ENCODE peak calls at places on chromosomes 11 and 22, in four cellular contexts. D is fibroblast of the aortic adventitia, F is A549, Z is HFF-Myc. B is an unnamed sample.

GRCh38 chr11:79165908-79166307 is 274.9 kb downstream of the TENM4 start:
- DNase-seq in D (no peak), F (no peak), Z (no peak), B (no peak)

GRCh38 chr22:49959782-49960158 is 802 bp upstream of the PIM3 start:
- DNase-seq in D (no peak), F (peak), Z (no peak), B (peak)

GRCh38 chr22:17692841-17693240 is 54.3 kb downstream of the BCL2L13 start:
- DNase-seq in D (no peak), F (no peak), Z (no peak), B (no peak)

GRCh38 chr11:104320091-104320490 is 156.1 kb upstream of the PDGFD start:
- DNase-seq in D (peak), F (no peak), Z (no peak), B (no peak)

GRCh38 chr22:17576475-17576874 is 13.2 kb downstream of the SLC25A18 start:
- DNase-seq in D (peak), F (no peak), Z (peak), B (peak)

GRCh38 chr11:126604461-126604860 is 249.0 kb downstream of the ST3GAL4 start:
- DNase-seq in D (no peak), F (no peak), Z (no peak), B (no peak)

GRCh38 chr11:84243629-84244263 is 957.6 kb upstream of the CCDC90B start:
- DNase-seq in D (no peak), F (no peak), Z (no peak), B (no peak)

GRCh38 chr22:37716708-37717107 is 19.9 kb downstream of the TRIOBP start:
- DNase-seq in D (no peak), F (no peak), Z (no peak), B (no peak)

GRCh38 chr22:50481440-50482106 is at the start of gene ADM2:
- DNase-seq in D (peak), F (no peak), Z (no peak), B (peak)

GRCh38 chr11:61108847-61109585 is 6.7 kb downstream of the CD5 start:
- DNase-seq in D (no peak), F (no peak), Z (no peak), B (no peak)

GRCh38 chr22:19085233-19086043 is 36.8 kb downstream of the DGCR2 start:
- DNase-seq in D (peak), F (peak), Z (no peak), B (peak)

GRCh38 chr11:81869337-81870065 is 864.2 kb downstream of the FAM181B start:
- DNase-seq in D (no peak), F (no peak), Z (no peak), B (no peak)

GRCh38 chr11:81870066-81870412 is 863.6 kb downstream of the FAM181B start:
- DNase-seq in D (no peak), F (no peak), Z (no peak), B (no peak)

GRCh38 chr11:81870815-81871214 is 862.8 kb downstream of the FAM181B start:
- DNase-seq in D (no peak), F (no peak), Z (no peak), B (no peak)

DNA sequence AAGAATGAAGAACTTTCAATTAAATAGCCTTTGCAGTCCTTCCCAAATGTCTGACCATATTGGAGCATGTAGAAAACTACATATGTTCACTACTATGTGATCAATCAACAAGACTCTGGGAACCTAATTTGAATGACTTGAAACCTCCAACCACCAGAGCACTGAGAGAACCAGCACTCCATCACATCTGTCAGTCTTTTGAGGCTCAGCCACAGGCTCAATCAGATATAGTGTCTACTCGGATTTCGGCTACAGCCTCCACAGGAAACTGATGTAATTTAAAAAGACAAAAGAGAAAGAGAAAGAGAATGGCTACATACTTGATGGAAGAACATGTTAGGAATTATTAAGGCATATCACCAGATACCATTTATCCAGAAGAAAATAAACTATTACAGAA is 859.0 kb downstream of the FAM181B start:
- DNase-seq in D (no peak), F (no peak), Z (no peak), B (no peak)
- H3K4me3 ChIP-seq in D (no peak), F (no peak), Z (no peak), B (no peak)

GRCh38 chr11:19954899-19955298 is 205.4 kb downstream of the DBX1 start:
- DNase-seq in D (no peak), F (peak), Z (no peak), B (peak)

GRCh38 chr11:19953909-19954308 is 206.4 kb downstream of the DBX1 start:
- DNase-seq in D (peak), F (peak), Z (no peak), B (peak)

GRCh38 chr11:19952101-19952605 is 208.1 kb downstream of the DBX1 start:
- DNase-seq in D (peak), F (peak), Z (no peak), B (no peak)

GRCh38 chr11:19953342-19953741 is 206.9 kb downstream of the DBX1 start:
- DNase-seq in D (peak), F (peak), Z (no peak), B (no peak)

GRCh38 chr11:19951558-19952083 is 208.7 kb downstream of the DBX1 start:
- DNase-seq in D (peak), F (peak), Z (no peak), B (no peak)
- H3K4me3 ChIP-seq in D (no peak), F (no peak), Z (no peak), B (no peak)

GRCh38 chr22:43315687-43316217 is 27.4 kb downstream of the SCUBE1 start:
- DNase-seq in D (no peak), F (no peak), Z (no peak), B (no peak)

GRCh38 chr22:43314611-43315010 is 28.6 kb downstream of the SCUBE1 start:
- DNase-seq in D (no peak), F (no peak), Z (no peak), B (no peak)

GRCh38 chr22:43312608-43313007 is 30.6 kb downstream of the SCUBE1 start:
- DNase-seq in D (no peak), F (no peak), Z (no peak), B (no peak)

GRCh38 chr22:43310798-43311197 is 32.4 kb downstream of the SCUBE1 start:
- DNase-seq in D (no peak), F (no peak), Z (no peak), B (no peak)

DNA sequence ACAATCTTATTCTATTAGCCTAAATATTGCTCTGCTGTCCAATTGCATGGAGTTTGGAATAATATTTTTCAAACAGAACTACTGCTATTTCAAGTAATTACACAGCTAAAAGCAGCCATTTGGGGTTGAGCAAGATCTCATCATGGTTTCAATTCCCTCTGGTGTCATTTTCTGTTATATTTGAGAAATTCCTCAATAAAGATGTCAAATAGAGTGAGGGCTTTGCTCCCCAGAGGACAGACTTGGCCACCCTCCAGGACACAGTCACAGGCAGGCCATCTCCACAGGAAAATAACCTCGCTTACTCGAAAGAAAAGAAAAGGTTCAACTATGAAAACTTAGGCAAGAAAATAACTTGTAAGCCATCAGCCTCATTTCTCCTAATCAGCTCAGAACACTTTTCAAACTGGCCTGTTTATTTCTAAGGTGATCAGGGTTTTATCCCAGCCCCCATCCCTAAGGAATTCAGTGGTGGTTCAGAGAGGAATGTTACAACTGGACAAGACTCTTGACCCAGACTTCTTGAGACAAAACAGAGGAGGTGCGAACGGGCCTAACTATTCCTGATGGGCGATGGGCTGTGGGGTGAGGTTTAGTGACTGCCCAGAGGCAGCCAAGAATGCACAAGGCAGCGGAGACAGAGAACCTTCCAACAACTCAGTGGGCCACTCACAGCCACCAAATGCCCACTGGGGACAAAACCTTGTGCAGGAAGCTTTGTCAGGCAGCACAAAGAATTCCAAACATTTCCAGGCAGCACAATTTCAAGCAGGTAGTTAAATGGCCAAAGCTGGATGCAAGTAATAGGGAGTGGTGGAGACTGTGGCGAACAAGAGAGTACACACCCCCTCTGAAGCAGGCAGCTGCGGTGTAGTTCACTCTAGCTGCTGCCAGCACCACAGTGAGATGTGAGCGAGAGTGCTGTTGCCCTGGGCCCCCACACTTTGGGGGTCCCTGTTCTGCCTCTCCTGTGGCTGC is 29.4 kb downstream of the SCUBE1 start:
- DNase-seq in D (peak), F (no peak), Z (no peak), B (no peak)
- H3K4me3 ChIP-seq in D (no peak), F (no peak), Z (no peak), B (no peak)

DNA sequence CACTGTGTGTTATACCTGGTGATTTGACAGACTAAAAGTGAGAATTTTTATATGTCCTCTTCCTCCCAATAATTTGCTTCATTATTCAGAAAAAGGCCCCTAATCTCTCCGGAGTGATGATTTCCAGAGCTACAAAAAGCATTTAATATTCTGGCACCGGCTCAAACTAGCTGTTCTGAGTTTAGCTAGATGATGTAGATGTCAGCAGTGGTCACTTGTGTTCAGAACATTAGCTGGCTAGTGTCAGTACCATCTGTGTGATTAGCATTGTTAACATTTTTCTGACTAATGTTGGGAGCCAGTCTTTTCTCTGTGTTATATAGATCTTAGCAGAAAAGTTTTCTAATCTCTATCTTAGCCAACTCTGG is 68.7 kb upstream of the RRM1 start:
- DNase-seq in D (peak), F (no peak), Z (no peak), B (no peak)
- H3K4me3 ChIP-seq in D (no peak), F (no peak), Z (no peak), B (no peak)

GRCh38 chr22:21937041-21937820 is 15.4 kb downstream of the PPM1F start:
- DNase-seq in D (peak), F (no peak), Z (no peak), B (no peak)
- H3K4me3 ChIP-seq in D (peak), F (no peak), Z (peak), B (no peak)

B was measured in MG63.